ENCODE peak calls at places on chromosomes 6 and 20, in nine cellular contexts. Q, C, F, T, X, P, B, I and W are unnamed samples.
A peak's percentile ranks its signal among the peaks of the same experiment; 100 is the strongest.

GRCh38 chr20:4064118-4064962 is 49.0 kb upstream of the RNF24 start:
- DNase-seq in X (peak; percentile 84), C (peak; percentile 42), P (peak; percentile 94), F (peak; percentile 94), I (peak; percentile 86), T (peak; percentile 93), Q (peak; percentile 93), B (no peak), W (peak; percentile 87)

GRCh38 chr6:72446427-72446826 is 175.4 kb upstream of the KCNQ5 start:
- DNase-seq in B (no peak), Q (no peak), I (no peak), F (no peak), X (no peak), C (no peak), T (peak; percentile 28), P (no peak), W (no peak)

GRCh38 chr6:151254451-151255081 is 14.8 kb downstream of the AKAP12 start:
- DNase-seq in Q (no peak), T (peak; percentile 33), P (no peak), B (no peak), C (peak; percentile 11), F (no peak), X (no peak), I (no peak), W (no peak)

GRCh38 chr20:60899320-60899719 is 352.7 kb upstream of the CDH4 start:
- DNase-seq in P (no peak), T (no peak), X (no peak), I (no peak), C (no peak), Q (no peak), F (no peak), B (no peak), W (no peak)

GRCh38 chr20:25622450-25623224 is 1.2 kb downstream of the NANP start:
- DNase-seq in P (no peak), I (no peak), T (peak; percentile 7), C (no peak), F (no peak), X (no peak), B (no peak), Q (no peak), W (no peak)

GRCh38 chr20:34977365-34978091 is 21.9 kb downstream of the MYH7B start:
- DNase-seq in X (no peak), P (peak; percentile 80), C (no peak), T (no peak), Q (no peak), B (no peak), I (peak; percentile 50), F (no peak), W (no peak)

GRCh38 chr20:62365814-62366369 is 1.2 kb downstream of the LAMA5 start:
- DNase-seq in F (peak; percentile 54), X (no peak), B (no peak), Q (no peak), T (no peak), P (peak; percentile 49), C (peak; percentile 85), I (no peak), W (no peak)

GRCh38 chr6:170276369-170277057 is 14.4 kb downstream of the DLL1 start:
- DNase-seq in I (peak; percentile 71), T (no peak), C (no peak), F (peak; percentile 79), P (peak; percentile 87), B (no peak), Q (no peak), X (peak; percentile 45), W (peak; percentile 76)

GRCh38 chr6:88983532-88983931 is 20.1 kb upstream of the RNGTT start:
- DNase-seq in C (peak; percentile 49), F (no peak), P (no peak), B (no peak), T (peak; percentile 36), I (no peak), X (no peak), Q (no peak), W (no peak)

GRCh38 chr20:21397341-21398108 is at the start of gene NKX2-4:
- DNase-seq in P (no peak), F (no peak), B (no peak), Q (no peak), C (no peak), I (no peak), T (no peak), X (no peak), W (no peak)

GRCh38 chr20:93641-94040 is 6.2 kb downstream of the DEFB125 start:
- DNase-seq in F (no peak), X (no peak), P (no peak), I (no peak), B (no peak), C (no peak), T (no peak), Q (no peak), W (no peak)

DNA sequence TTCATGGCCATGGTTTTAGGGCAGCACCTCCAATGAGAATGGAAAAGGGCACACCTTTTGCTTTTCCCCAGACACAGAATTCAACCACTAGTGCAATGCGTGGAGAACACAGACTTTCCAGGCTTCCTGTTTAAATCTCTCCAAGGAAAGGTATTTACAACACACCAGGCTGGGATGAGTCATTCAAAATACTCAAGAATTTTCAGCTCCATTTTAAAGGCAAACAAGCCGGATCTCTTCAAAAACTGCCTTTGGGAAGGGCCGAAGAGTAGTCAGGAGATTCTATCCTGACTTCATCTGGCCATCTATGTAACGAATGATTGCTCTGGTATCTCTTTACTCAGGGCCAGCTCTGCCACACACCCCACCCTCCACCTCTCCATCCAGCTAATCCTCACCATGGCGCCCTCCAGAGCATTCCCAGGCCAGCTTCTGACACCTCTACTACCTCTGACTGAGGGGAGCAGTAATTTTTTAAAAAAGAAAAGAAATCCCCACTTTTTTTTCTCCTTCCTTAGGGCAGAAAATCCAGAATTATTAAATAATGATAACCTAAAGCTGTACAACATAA is 254.6 kb downstream of the LY86 start:
- DNase-seq in T (peak; percentile 58), X (no peak), Q (no peak), C (peak; percentile 23), P (no peak), F (no peak), I (no peak), B (no peak), W (no peak)
- TF ChIP-seq CTCF in T (no peak), X (no peak), Q (no peak), C (no peak), P (no peak), F (no peak), I (no peak), B (no peak), W (no peak)

GRCh38 chr6:156691018-156691417 is 86.2 kb upstream of the ARID1B start:
- DNase-seq in B (no peak), F (no peak), C (no peak), Q (no peak), X (no peak), I (no peak), P (no peak), T (no peak), W (no peak)

GRCh38 chr6:156698239-156699016 is 78.8 kb upstream of the ARID1B start:
- DNase-seq in Q (no peak), X (no peak), B (no peak), C (no peak), T (no peak), F (no peak), I (peak; percentile 86), P (no peak), W (no peak)

GRCh38 chr6:156695747-156696146 is 81.4 kb upstream of the ARID1B start:
- DNase-seq in X (no peak), T (no peak), F (no peak), P (no peak), I (no peak), Q (no peak), B (no peak), C (no peak), W (no peak)

GRCh38 chr6:156697224-156697623 is 80.0 kb upstream of the ARID1B start:
- DNase-seq in P (no peak), T (no peak), Q (no peak), X (no peak), B (no peak), I (no peak), F (no peak), C (no peak), W (no peak)

DNA sequence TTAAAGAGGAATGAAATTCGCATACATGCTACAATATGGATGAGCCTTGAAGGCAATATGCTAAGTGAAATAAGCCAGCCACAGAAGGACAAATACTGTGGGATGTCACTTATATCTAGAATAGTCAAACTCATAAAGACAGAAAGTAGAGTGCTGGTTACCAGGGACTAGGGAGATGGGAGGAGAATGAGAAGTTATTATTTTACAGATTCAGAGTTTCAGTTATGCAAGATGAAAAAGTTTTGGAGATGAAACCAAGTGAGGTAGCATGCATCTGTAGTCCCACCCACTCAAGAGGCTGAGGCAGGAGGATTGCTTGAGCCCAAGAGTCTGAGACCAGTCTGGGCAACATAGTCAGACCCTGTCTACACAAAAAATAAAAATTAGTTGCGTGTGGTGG is 82.5 kb upstream of the ARID1B start:
- DNase-seq in Q (no peak), F (no peak), I (no peak), B (no peak), X (no peak), T (no peak), C (no peak), P (no peak), W (no peak)
- H3K27ac ChIP-seq in Q (no peak overlapping the region), F (no peak overlapping the region), I (no peak overlapping the region), B (no peak overlapping the region), X (no peak overlapping the region), T (no peak overlapping the region), C (no peak overlapping the region), P (no peak overlapping the region), W (no peak overlapping the region)

DNA sequence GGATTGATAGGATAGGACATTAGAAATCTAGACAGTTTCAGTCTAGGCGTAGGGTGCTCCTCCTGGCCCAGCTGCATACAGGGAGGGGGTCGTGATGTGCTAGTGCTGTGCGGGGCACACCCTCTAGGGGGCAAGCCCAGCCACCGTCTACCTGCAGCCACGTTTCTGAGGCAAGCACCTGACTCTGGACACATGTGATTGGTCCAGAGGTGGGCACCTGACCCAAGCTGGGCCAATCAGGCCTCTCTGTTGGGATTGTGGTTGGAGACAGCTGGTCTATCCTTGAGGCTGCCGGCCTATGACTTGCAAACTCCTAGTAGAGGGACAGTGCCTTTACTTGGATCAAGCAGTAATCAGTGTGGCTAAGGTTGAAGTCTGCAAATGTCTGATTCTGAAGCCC is 317.1 kb downstream of the BMP7 start:
- DNase-seq in P (no peak), I (no peak), F (no peak), B (no peak), C (peak; percentile 33), X (no peak), Q (no peak), T (no peak), W (no peak)
- TF ChIP-seq CTCF in P (no peak), I (no peak), F (no peak), B (no peak), C (no peak), X (no peak), Q (no peak), T (no peak), W (no peak)

DNA sequence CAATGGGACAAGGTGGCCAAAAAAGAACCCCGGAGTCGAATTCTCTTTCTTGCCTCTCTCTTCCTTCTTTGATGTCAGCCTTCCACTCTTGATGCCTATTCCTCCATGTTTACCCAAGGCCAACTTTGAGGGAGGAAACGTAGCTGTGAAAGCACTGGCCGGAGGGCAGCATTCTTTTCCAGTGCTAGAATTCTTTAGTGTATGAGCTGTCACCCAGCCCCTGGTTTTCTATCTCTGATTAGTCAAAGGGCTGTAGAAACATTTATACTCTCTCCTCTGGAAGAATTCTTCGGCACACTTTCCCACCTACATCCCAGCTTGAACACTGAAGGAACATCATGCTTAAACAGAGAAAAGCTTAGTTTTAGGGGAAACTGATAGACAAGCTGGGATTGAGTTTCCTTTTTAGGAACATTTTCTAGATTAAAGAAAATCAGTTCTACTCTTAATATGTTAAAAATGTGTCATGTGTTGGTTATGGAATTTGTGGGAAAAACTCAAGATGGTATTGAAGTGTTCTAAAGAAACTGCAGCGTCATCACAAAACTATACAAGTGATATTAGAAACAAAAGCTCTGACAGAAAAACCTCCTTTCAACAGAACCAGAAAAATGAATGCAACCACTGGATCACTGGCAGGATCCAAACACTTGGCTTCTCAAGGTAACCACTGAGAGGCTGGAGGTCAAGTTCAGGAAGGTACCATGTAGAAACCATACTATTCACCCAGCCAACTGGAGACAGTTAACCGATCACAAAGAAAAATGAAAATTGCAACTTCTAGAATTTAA is 20.7 kb upstream of the UTRN start:
- DNase-seq in X (no peak), P (no peak), F (no peak), Q (no peak), I (no peak), C (peak; percentile 90), T (peak; percentile 90), B (no peak), W (no peak)
- H3K27ac ChIP-seq in X (no peak overlapping the region), P (peak overlapping the region; percentile 32), F (peak overlapping the region; percentile 40), Q (peak overlapping the region; percentile 50), I (peak overlapping the region; percentile 33), C (peak overlapping the region; percentile 90), T (peak overlapping the region; percentile 87), B (no peak overlapping the region), W (peak overlapping the region; percentile 60)